ENCODE peak calls at places on chromosomes 7 and 10, in four cellular contexts. Y is A549, X is K562, O is HepG2. B is an unnamed sample.

GRCh38 chr7:105621617-105622016 is 40.3 kb upstream of the EFCAB10 start:
- DNase-seq in Y (no peak), X (no peak), O (no peak), B (no peak)

GRCh38 chr10:128751284-128751683 is 625.1 kb upstream of the MKI67 start:
- DNase-seq in Y (peak), X (no peak), O (no peak), B (no peak)

GRCh38 chr7:45065031-45065995 is 23.5 kb downstream of the NACAD start:
- DNase-seq in Y (no peak), X (no peak), O (no peak), B (no peak)

GRCh38 chr7:39967420-39968161 is 17.5 kb downstream of the CDK13 start:
- DNase-seq in Y (no peak), X (no peak), O (no peak), B (no peak)

GRCh38 chr7:69739906-69740545 is 141.8 kb downstream of the AUTS2 start:
- DNase-seq in Y (no peak), X (no peak), O (no peak), B (no peak)

GRCh38 chr7:106583133-106583532 is 77.8 kb downstream of the CCDC71L start:
- DNase-seq in Y (no peak), X (no peak), O (no peak), B (no peak)

GRCh38 chr10:86649471-86650150 is 4.7 kb upstream of the OPN4 start:
- DNase-seq in Y (no peak), X (no peak), O (no peak), B (no peak)

GRCh38 chr10:131079314-131079713 is 232.2 kb downstream of the TCERG1L start:
- DNase-seq in Y (no peak), X (no peak), O (no peak), B (no peak)

GRCh38 chr10:77614778-77615625 is 22.6 kb downstream of the KCNMA1 start:
- DNase-seq in Y (no peak), X (no peak), O (no peak), B (no peak)

GRCh38 chr7:1197997-1198632 is 34.6 kb upstream of the UNCX start:
- DNase-seq in Y (peak), X (no peak), O (no peak), B (no peak)

GRCh38 chr10:29881811-29882210 is 177.6 kb downstream of the JCAD start:
- DNase-seq in Y (no peak), X (no peak), O (no peak), B (no peak)

GRCh38 chr7:50775231-50775630 is 7.5 kb downstream of the GRB10 start:
- DNase-seq in Y (no peak), X (no peak), O (no peak), B (no peak)

GRCh38 chr10:35442592-35442991 is 106.3 kb downstream of the CCNY start:
- DNase-seq in Y (no peak), X (no peak), O (no peak), B (no peak)

GRCh38 chr10:89236221-89236620 is 15.4 kb downstream of the LIPA start:
- DNase-seq in Y (no peak), X (no peak), O (no peak), B (no peak)

GRCh38 chr7:122975341-122975740 is 20.2 kb downstream of the TAS2R16 start:
- DNase-seq in Y (no peak), X (no peak), O (no peak), B (no peak)

GRCh38 chr10:101050206-101051069 is 11.4 kb upstream of the KAZALD1 start:
- DNase-seq in Y (peak), X (peak), O (peak), B (peak)

GRCh38 chr10:69317175-69318086 is 39.1 kb downstream of the HK1 start:
- DNase-seq in Y (no peak), X (peak), O (no peak), B (no peak)

GRCh38 chr10:44952779-44953231 is 6.8 kb upstream of the RASSF4 start:
- DNase-seq in Y (no peak), X (no peak), O (peak), B (no peak)

GRCh38 chr7:111914287-111914686 is 291.9 kb downstream of the DOCK4 start:
- DNase-seq in Y (no peak), X (no peak), O (no peak), B (no peak)

GRCh38 chr7:33636359-33636758 is 269.0 kb upstream of the BMPER start:
- DNase-seq in Y (no peak), X (no peak), O (no peak), B (no peak)

GRCh38 chr7:140625908-140626868 is 14.4 kb downstream of the DENND2A start:
- DNase-seq in Y (peak), X (no peak), O (no peak), B (peak)

GRCh38 chr7:29035044-29035740 is 77.1 kb upstream of the TRIL start:
- DNase-seq in Y (peak), X (no peak), O (peak), B (no peak)

GRCh38 chr10:112955736-112956421 is 5.8 kb downstream of the TCF7L2 start:
- DNase-seq in Y (peak), X (no peak), O (no peak), B (no peak)

GRCh38 chr7:94289071-94289470 is 105.6 kb upstream of the COL1A2 start:
- DNase-seq in Y (peak), X (peak), O (peak), B (peak)

GRCh38 chr10:9209105-9209798 is 1154.8 kb downstream of the GATA3 start:
- DNase-seq in Y (peak), X (peak), O (peak), B (peak)

GRCh38 chr7:101363734-101364374 is 1.2 kb downstream of the COL26A1 start:
- DNase-seq in Y (peak), X (peak), O (peak), B (peak)

GRCh38 chr10:99612167-99612831 is 7.9 kb downstream of the SLC25A28 start:
- DNase-seq in Y (peak), X (peak), O (peak), B (peak)

GRCh38 chr7:51124321-51124720 is 192.3 kb downstream of the COBL start:
- DNase-seq in Y (no peak), X (no peak), O (no peak), B (no peak)

GRCh38 chr10:5284311-5285057 is 80.3 kb upstream of the UCN3 start:
- DNase-seq in Y (peak), X (peak), O (no peak), B (no peak)

GRCh38 chr7:157482011-157482410 is 145.2 kb downstream of the DNAJB6 start:
- DNase-seq in Y (no peak), X (no peak), O (no peak), B (no peak)

GRCh38 chr10:17326377-17326776 is 98.3 kb downstream of the VIM start:
- DNase-seq in Y (no peak), X (no peak), O (no peak), B (no peak)

DNA sequence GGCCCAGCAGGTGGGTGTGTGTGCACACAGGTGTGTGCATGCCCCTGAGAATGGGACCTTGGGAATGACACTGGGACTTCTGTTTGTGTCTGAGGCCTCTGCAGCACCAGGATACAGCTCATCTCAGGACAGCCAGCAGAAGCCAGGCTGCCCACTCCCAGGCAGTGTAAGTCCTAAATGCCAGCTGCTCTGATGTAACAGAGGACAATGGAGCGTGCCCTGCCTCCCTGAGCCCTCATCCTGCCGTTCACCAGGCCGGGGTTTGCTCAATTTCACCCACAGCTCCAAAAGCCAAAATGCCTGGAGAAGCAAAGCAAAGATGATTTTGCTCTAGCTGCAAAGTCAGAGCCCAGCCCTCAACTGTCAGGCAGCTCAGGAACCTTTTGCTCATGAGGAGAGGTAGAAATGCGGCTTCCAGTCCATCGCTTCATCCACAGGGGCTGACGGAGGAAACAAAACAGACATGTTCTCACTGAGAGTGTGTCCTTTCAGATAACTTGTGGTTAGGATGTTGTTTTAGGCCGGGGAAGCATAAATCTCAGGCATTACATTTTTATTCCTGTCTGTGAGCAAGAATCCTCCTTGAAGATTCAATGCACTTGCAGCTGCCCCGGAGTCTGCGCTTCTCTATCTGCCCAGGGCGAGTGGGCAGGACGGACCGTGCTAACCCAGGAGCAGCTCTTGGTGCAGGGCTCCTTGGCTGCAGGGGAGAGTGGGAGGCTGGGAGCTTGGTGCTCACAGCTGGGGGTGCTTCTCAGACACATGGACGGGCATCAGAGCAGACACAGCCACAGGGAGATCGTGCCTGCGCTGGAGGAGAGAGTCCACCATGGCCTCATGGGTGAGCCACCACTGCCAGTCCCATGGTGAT is 83.1 kb upstream of the CHST15 start:
- DNase-seq in Y (no peak), X (no peak), O (no peak), B (no peak)
- TF ChIP-seq NR3C1 in Y (no peak), X (no peak), O (no peak), B (no peak)

GRCh38 chr10:116742367-116743265 is at the start of gene HSPA12A:
- DNase-seq in Y (peak), X (peak), O (no peak), B (peak)
- TF ChIP-seq JUN in Y (peak), X (no peak), O (no peak), B (no peak)

GRCh38 chr7:124276005-124276606 is 243.2 kb upstream of the TMEM229A start:
- DNase-seq in Y (peak), X (peak), O (peak), B (peak)
- TF ChIP-seq NR3C1 in Y (no peak), X (no peak), O (no peak), B (no peak)

GRCh38 chr7:71974611-71975010 is 437.5 kb downstream of the CALN1 start:
- DNase-seq in Y (no peak), X (no peak), O (no peak), B (no peak)

GRCh38 chr7:71972513-71972912 is 439.6 kb downstream of the CALN1 start:
- DNase-seq in Y (no peak), X (no peak), O (no peak), B (no peak)

GRCh38 chr7:71976670-71977069 is 435.5 kb downstream of the CALN1 start:
- DNase-seq in Y (no peak), X (peak), O (no peak), B (no peak)
- TF ChIP-seq JUN in Y (no peak), X (no peak), O (no peak), B (no peak)

GRCh38 chr10:46541735-46542566 is 14.5 kb downstream of the GPRIN2 start:
- DNase-seq in Y (peak), X (no peak), O (no peak), B (peak)
- TF ChIP-seq NR3C1 in Y (no peak), X (no peak), O (no peak), B (no peak)

GRCh38 chr10:84854439-84854838 is 526.0 kb downstream of the CCSER2 start:
- DNase-seq in Y (no peak), X (no peak), O (no peak), B (no peak)

GRCh38 chr10:84846646-84847045 is 518.3 kb downstream of the CCSER2 start:
- DNase-seq in Y (no peak), X (no peak), O (no peak), B (no peak)

GRCh38 chr10:84850826-84851225 is 522.4 kb downstream of the CCSER2 start:
- DNase-seq in Y (no peak), X (no peak), O (no peak), B (no peak)

GRCh38 chr10:84845628-84846261 is 517.4 kb downstream of the CCSER2 start:
- DNase-seq in Y (peak), X (no peak), O (peak), B (peak)

DNA sequence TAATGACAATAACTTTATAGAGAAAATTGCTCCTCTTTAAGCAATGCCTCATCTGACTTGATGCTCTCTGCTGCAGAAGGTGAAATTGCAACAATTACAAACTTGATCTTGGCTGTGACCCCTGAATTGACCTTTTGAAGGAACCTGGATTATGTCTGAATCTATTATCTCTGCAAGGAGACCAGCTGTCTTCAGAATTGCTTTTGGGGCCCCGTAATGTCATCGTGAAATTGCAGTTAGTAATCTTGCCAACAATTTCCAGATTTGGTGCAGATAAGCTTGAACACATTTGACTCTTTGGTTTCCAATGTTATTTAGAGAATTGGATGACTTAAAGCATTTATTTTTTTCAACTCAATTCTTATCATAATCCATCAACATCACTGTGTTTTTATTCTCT is 520.6 kb downstream of the CCSER2 start:
- DNase-seq in Y (no peak), X (no peak), O (no peak), B (no peak)
- TF ChIP-seq JUN in Y (no peak), X (no peak), O (no peak), B (no peak)

GRCh38 chr10:60430836-60431597 is 41.3 kb upstream of the ANK3 start:
- DNase-seq in Y (no peak), X (no peak), O (no peak), B (no peak)
- TF ChIP-seq NR3C1 in Y (no peak), X (no peak), O (no peak), B (no peak)

B was measured in WTC11.